ENCODE peak calls at places on chromosomes 2 and 18, in five cellular contexts. One of them, this sample, is unnamed. For H3K36me3, the result is how much of the 10 kb centered on the place peaks cover.

GRCh38 chr2:3483986-3484960 is 35.1 kb downstream of the ADI1 start:
- DNase-seq in HepG2: no peak
- DNase-seq in H1: no peak
- DNase-seq in K562: no peak
- DNase-seq in GM12878: no peak
- DNase-seq in this sample: peak

GRCh38 chr2:224263571-224264043 is 138.3 kb downstream of the FAM124B start:
- DNase-seq in HepG2: no peak
- DNase-seq in H1: no peak
- DNase-seq in K562: no peak
- DNase-seq in GM12878: no peak
- DNase-seq in this sample: no peak

GRCh38 chr2:63763336-63764056 is 78.2 kb upstream of the UGP2 start:
- DNase-seq in HepG2: no peak
- DNase-seq in H1: no peak
- DNase-seq in K562: no peak
- DNase-seq in GM12878: no peak
- DNase-seq in this sample: no peak

GRCh38 chr2:240167588-240167880 is 27.1 kb upstream of the OTOS start:
- DNase-seq in HepG2: no peak
- DNase-seq in H1: no peak
- DNase-seq in K562: no peak
- DNase-seq in GM12878: no peak
- DNase-seq in this sample: no peak

GRCh38 chr2:149438260-149438960 is 108.0 kb downstream of the LYPD6 start:
- DNase-seq in HepG2: no peak
- DNase-seq in H1: no peak
- DNase-seq in K562: no peak
- DNase-seq in GM12878: no peak
- DNase-seq in this sample: no peak

GRCh38 chr2:222842517-222843174 is 18.2 kb upstream of the ACSL3 start:
- DNase-seq in HepG2: peak
- DNase-seq in H1: no peak
- DNase-seq in K562: no peak
- DNase-seq in GM12878: no peak
- DNase-seq in this sample: no peak

GRCh38 chr2:132479140-132479539 is 62.5 kb downstream of the GPR39 start:
- DNase-seq in HepG2: no peak
- DNase-seq in H1: no peak
- DNase-seq in K562: no peak
- DNase-seq in GM12878: no peak
- DNase-seq in this sample: no peak

GRCh38 chr18:70294471-70295191 is 5.8 kb downstream of the SOCS6 start:
- DNase-seq in HepG2: no peak
- DNase-seq in H1: no peak
- DNase-seq in K562: no peak
- DNase-seq in GM12878: no peak
- DNase-seq in this sample: peak

GRCh38 chr2:200352631-200353030 is 46.1 kb downstream of the SPATS2L start:
- DNase-seq in HepG2: peak
- DNase-seq in H1: no peak
- DNase-seq in K562: no peak
- DNase-seq in GM12878: no peak
- DNase-seq in this sample: no peak

DNA sequence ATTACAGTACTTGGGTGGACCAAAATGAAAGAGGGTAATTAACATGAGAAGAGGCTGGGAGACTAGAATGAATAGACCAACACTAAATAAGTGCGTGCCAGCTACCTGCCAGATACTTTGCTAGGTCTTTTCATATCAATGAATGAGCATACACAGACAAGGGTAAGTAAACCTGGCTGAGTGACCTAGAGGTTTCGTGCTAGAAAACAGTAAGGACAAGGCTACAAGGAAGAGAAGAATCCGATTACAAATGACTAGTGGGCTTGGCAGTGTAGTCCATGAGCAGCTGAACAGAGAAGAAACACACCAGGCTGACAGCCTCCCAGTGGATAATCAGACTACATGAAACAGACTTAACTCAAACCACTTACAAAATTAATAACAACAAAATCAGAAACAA is 64.6 kb downstream of the THADA start:
- DNase-seq in HepG2: no peak
- DNase-seq in H1: no peak
- DNase-seq in K562: no peak
- DNase-seq in GM12878: no peak
- DNase-seq in this sample: no peak
- TF ChIP-seq USF2 in HepG2: no peak
- TF ChIP-seq USF2 in H1: no peak
- TF ChIP-seq USF2 in K562: no peak
- TF ChIP-seq USF2 in GM12878: no peak
- TF ChIP-seq USF2 in this sample: no peak

DNA sequence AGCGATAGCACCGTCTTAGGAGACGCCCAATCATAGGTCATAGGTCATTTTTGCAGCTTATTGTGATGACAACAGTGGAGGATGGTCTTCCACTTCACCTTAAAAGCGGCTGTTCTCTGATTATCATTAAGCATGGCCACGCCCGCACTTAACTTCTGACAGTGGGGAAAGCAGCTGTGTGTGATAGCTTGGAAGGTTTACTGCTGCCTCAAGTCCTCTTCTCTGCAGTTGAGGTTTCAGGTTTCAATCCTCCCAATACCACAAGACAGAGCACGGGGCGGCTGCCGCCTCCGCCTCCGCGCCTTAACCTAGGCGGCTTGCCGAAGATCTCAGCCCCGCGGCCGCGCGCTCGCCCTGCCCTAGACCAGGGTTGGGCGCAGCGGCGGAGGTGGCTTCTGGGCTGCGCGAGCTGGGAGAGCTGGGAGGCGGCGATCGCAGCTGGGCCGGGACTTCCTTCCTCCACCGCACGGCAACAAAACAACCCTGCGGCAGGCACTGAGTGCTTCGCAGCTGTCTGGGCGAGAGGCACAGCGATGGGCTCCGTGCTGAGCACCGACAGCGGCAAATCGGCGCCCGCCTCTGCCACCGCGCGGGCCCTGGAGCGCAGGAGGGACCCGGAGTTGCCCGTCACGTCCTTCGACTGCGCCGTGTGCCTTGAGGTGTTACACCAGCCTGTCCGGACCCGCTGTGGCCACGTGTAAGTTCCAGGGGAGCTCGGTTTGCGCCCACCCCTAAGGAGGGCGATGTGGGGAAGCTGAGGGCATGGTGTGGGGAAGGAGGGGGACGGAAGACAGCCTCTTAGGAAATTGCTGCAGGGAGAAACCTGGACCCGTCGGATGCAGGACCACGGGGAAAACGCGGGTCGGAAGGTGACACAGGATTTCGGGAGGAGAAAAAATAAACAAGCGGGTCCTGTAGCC is at the start of gene RNF125:
- DNase-seq in HepG2: peak
- DNase-seq in H1: peak
- DNase-seq in K562: peak
- DNase-seq in GM12878: peak
- DNase-seq in this sample: peak
- TF ChIP-seq POLR2AphosphoS5 in HepG2: no peak
- TF ChIP-seq POLR2AphosphoS5 in H1: no peak
- TF ChIP-seq POLR2AphosphoS5 in K562: peak
- TF ChIP-seq POLR2AphosphoS5 in GM12878: no peak
- TF ChIP-seq POLR2AphosphoS5 in this sample: no peak

GRCh38 chr2:14616342-14616741 is 16.2 kb upstream of the LRATD1 start:
- DNase-seq in HepG2: peak
- DNase-seq in H1: no peak
- DNase-seq in K562: no peak
- DNase-seq in GM12878: no peak
- DNase-seq in this sample: no peak
- H3K36me3 ChIP-seq in HepG2: under half
- H3K36me3 ChIP-seq in H1: under half
- H3K36me3 ChIP-seq in K562: under half
- H3K36me3 ChIP-seq in GM12878: under half
- H3K36me3 ChIP-seq in this sample: under half

DNA sequence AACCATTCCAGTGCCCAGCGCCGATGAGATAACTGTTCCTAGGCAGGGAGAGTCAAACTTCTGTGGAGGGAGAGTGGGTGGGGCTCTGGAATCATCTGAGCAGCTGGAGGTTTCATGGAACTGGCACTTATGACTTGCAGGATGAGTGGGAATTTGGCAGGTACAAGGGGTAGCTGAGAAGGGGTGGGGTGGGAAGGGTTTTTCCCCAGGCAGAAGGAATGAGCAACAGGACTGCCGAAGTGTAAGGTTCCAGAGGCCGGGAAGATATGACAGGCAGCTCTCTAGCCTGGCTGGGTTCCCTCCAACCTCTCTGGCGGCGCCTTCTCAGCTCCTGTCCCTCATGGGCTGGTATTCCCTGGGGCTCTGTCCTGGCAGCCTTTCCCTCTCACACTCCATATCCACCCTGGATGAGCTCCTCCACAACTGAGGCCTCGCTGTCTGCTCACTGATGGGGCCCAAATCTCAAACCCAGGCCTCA is 2.5 kb upstream of the TET3 start:
- DNase-seq in HepG2: no peak
- DNase-seq in H1: no peak
- DNase-seq in K562: no peak
- DNase-seq in GM12878: no peak
- DNase-seq in this sample: no peak
- TF ChIP-seq USF2 in HepG2: no peak
- TF ChIP-seq USF2 in H1: no peak
- TF ChIP-seq USF2 in K562: no peak
- TF ChIP-seq USF2 in GM12878: no peak
- TF ChIP-seq USF2 in this sample: no peak

GRCh38 chr2:232983669-232983991 is 29.4 kb downstream of the NGEF start:
- DNase-seq in HepG2: no peak
- DNase-seq in H1: no peak
- DNase-seq in K562: no peak
- DNase-seq in GM12878: no peak
- DNase-seq in this sample: no peak

GRCh38 chr2:232986155-232986554 is 26.9 kb downstream of the NGEF start:
- DNase-seq in HepG2: no peak
- DNase-seq in H1: no peak
- DNase-seq in K562: no peak
- DNase-seq in GM12878: no peak
- DNase-seq in this sample: no peak

GRCh38 chr2:232993231-232993821 is 19.7 kb downstream of the NGEF start:
- DNase-seq in HepG2: no peak
- DNase-seq in H1: no peak
- DNase-seq in K562: no peak
- DNase-seq in GM12878: no peak
- DNase-seq in this sample: no peak

GRCh38 chr2:232984451-232985207 is 28.4 kb downstream of the NGEF start:
- DNase-seq in HepG2: no peak
- DNase-seq in H1: no peak
- DNase-seq in K562: no peak
- DNase-seq in GM12878: no peak
- DNase-seq in this sample: no peak

GRCh38 chr2:232988444-232988843 is 24.6 kb downstream of the NGEF start:
- DNase-seq in HepG2: peak
- DNase-seq in H1: peak
- DNase-seq in K562: no peak
- DNase-seq in GM12878: no peak
- DNase-seq in this sample: no peak
- TF ChIP-seq POLR2AphosphoS5 in HepG2: no peak
- TF ChIP-seq POLR2AphosphoS5 in H1: no peak
- TF ChIP-seq POLR2AphosphoS5 in K562: no peak
- TF ChIP-seq POLR2AphosphoS5 in GM12878: no peak
- TF ChIP-seq POLR2AphosphoS5 in this sample: peak

GRCh38 chr18:21786526-21786925 is 45.9 kb downstream of the MIB1 start:
- DNase-seq in HepG2: no peak
- DNase-seq in H1: no peak
- DNase-seq in K562: no peak
- DNase-seq in GM12878: no peak
- DNase-seq in this sample: no peak
- H3K36me3 ChIP-seq in HepG2: half or more
- H3K36me3 ChIP-seq in H1: under half
- H3K36me3 ChIP-seq in K562: half or more
- H3K36me3 ChIP-seq in GM12878: under half
- H3K36me3 ChIP-seq in this sample: half or more

GRCh38 chr2:65379168-65379672 is 53.2 kb downstream of the SPRED2 start:
- DNase-seq in HepG2: no peak
- DNase-seq in H1: no peak
- DNase-seq in K562: no peak
- DNase-seq in GM12878: no peak
- DNase-seq in this sample: no peak
- TF ChIP-seq USF2 in HepG2: no peak
- TF ChIP-seq USF2 in H1: no peak
- TF ChIP-seq USF2 in K562: no peak
- TF ChIP-seq USF2 in GM12878: no peak
- TF ChIP-seq USF2 in this sample: no peak

DNA sequence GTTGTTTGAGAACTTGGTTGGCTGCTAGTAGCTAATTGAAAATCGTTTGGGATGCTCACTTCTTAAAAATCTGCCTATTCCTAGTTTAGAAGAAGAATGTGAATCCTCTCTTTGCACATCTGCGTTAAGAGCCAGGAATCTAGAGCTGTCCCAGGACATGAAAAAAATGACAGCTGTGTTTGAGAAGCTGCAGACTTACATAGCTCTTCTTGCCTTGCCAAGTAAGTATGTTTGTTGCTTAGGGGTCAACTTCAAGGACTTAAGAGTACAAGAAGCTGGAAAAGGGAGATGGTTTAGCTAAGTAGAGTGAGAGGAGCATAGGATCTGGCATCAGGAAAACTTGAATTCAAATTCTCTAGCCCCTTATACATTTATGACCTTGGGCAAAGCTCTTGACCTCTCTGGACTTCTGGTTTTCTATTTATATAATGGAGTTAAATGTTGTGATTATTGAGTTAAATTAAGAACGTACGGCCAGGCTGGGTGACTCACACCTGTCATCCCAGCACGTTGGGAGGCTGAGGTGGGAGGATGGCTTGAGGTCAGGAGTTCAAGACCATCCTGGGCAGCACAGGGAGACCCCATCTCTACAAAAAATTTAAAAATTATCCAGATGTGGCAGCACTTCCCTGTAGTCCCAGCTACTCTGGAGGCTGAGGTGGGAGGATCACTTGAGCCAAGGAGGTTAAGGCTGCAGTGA is 55.2 kb upstream of the STON1 start:
- DNase-seq in HepG2: no peak
- DNase-seq in H1: no peak
- DNase-seq in K562: no peak
- DNase-seq in GM12878: no peak
- DNase-seq in this sample: no peak
- TF ChIP-seq POLR2AphosphoS5 in HepG2: no peak
- TF ChIP-seq POLR2AphosphoS5 in H1: no peak
- TF ChIP-seq POLR2AphosphoS5 in K562: no peak
- TF ChIP-seq POLR2AphosphoS5 in GM12878: no peak
- TF ChIP-seq POLR2AphosphoS5 in this sample: peak

GRCh38 chr2:39535606-39536185 is 98.6 kb upstream of the MAP4K3 start:
- DNase-seq in HepG2: no peak
- DNase-seq in H1: no peak
- DNase-seq in K562: no peak
- DNase-seq in GM12878: no peak
- DNase-seq in this sample: no peak

GRCh38 chr2:39541011-39541930 is 104.2 kb upstream of the MAP4K3 start:
- DNase-seq in HepG2: peak
- DNase-seq in H1: no peak
- DNase-seq in K562: no peak
- DNase-seq in GM12878: no peak
- DNase-seq in this sample: no peak

GRCh38 chr2:39542523-39542922 is 105.4 kb upstream of the MAP4K3 start:
- DNase-seq in HepG2: no peak
- DNase-seq in H1: no peak
- DNase-seq in K562: no peak
- DNase-seq in GM12878: no peak
- DNase-seq in this sample: peak

GRCh38 chr2:39537150-39537549 is 100.1 kb upstream of the MAP4K3 start:
- DNase-seq in HepG2: no peak
- DNase-seq in H1: no peak
- DNase-seq in K562: no peak
- DNase-seq in GM12878: no peak
- DNase-seq in this sample: no peak

GRCh38 chr2:39538713-39539112 is 101.6 kb upstream of the MAP4K3 start:
- DNase-seq in HepG2: no peak
- DNase-seq in H1: no peak
- DNase-seq in K562: no peak
- DNase-seq in GM12878: no peak
- DNase-seq in this sample: no peak
- H3K36me3 ChIP-seq in HepG2: under half
- H3K36me3 ChIP-seq in H1: under half
- H3K36me3 ChIP-seq in K562: under half
- H3K36me3 ChIP-seq in GM12878: under half
- H3K36me3 ChIP-seq in this sample: under half